ENCODE peak calls at places on chromosomes 6 and 20, in seven cellular contexts. Y is ureter; F is activated CD4-positive, CD25-positive, alpha-beta regulatory T cell; L is hepatocyte; W is activated CD4-positive, alpha-beta T cell treated with anti-CD3 and anti-CD28 coated beads for 1 hour; I is stimulated activated naive B cell treated with anti-CD40 and anti-IgM and Interleukin-4, amounts not matched to agents 10 μg/mL and 1 μg/mL and 100 μg/mL, for 72 hours; D is NCI-H187. C is an unnamed sample.

GRCh38 chr6:161100072-161100471 is 108.5 kb downstream of the MAP3K4 start:
- DNase-seq in Y (no peak), F (no peak), L (peak; percentile 10), W (no peak), I (no peak), D (no peak), C (no peak)

GRCh38 chr6:9397981-9398559 is 962.7 kb upstream of the SLC35B3 start:
- DNase-seq in Y (no peak), F (no peak), L (peak; percentile 74), W (no peak), I (no peak), D (no peak), C (no peak)

GRCh38 chr20:51125774-51126173 is 102.9 kb upstream of the KCNG1 start:
- DNase-seq in Y (no peak), F (no peak), L (no peak), W (no peak), I (no peak), D (no peak), C (peak; percentile 24)

GRCh38 chr6:66226099-66226498 is 519.1 kb upstream of the EYS start:
- DNase-seq in Y (no peak), F (no peak), L (no peak), W (no peak), I (no peak), D (no peak), C (peak; percentile 32)

GRCh38 chr6:140083375-140083774 is 708.9 kb upstream of the CITED2 start:
- DNase-seq in Y (no peak), F (no peak), L (no peak), W (no peak), I (no peak), D (no peak), C (no peak)

GRCh38 chr6:108170607-108171290 is 4.9 kb downstream of the NR2E1 start:
- DNase-seq in Y (no peak), F (no peak), L (no peak), W (no peak), I (no peak), D (no peak), C (no peak)

GRCh38 chr6:109002100-109002697 is 92.4 kb downstream of the SESN1 start:
- DNase-seq in Y (no peak), F (no peak), L (peak; percentile 40), W (no peak), I (no peak), D (no peak), C (peak; percentile 48)

GRCh38 chr6:53159558-53159957 is 10.9 kb upstream of the GCM1 start:
- DNase-seq in Y (no peak), F (no peak), L (no peak), W (no peak), I (no peak), D (no peak), C (no peak)

GRCh38 chr20:44969320-44969879 is 3.1 kb downstream of the STK4 start:
- DNase-seq in Y (no peak), F (no peak), L (no peak), W (no peak), I (peak; percentile 32), D (no peak), C (no peak)

GRCh38 chr20:24100370-24101011 is 111.9 kb upstream of the GGTLC1 start:
- DNase-seq in Y (peak; percentile 49), F (no peak), L (peak; percentile 84), W (peak; percentile 38), I (no peak), D (no peak), C (peak; percentile 29)

GRCh38 chr6:37731888-37732287 is 34.2 kb upstream of the MDGA1 start:
- DNase-seq in Y (peak; percentile 52), F (no peak), L (no peak), W (peak; percentile 17), I (peak; percentile 47), D (no peak), C (no peak)

GRCh38 chr6:106564476-106564875 is 64.8 kb downstream of the RTN4IP1 start:
- DNase-seq in Y (no peak), F (no peak), L (no peak), W (no peak), I (no peak), D (no peak), C (no peak)

GRCh38 chr6:82951389-82951788 is 114.3 kb downstream of the UBE3D start:
- DNase-seq in Y (no peak), F (no peak), L (no peak), W (no peak), I (no peak), D (no peak), C (no peak)

GRCh38 chr20:19978511-19979210 is 38.5 kb upstream of the NAA20 start:
- DNase-seq in Y (no peak), F (no peak), L (no peak), W (no peak), I (no peak), D (no peak), C (no peak)

GRCh38 chr20:17857639-17858449 is 110.8 kb downstream of the SNX5 start:
- DNase-seq in Y (no peak), F (no peak), L (no peak), W (no peak), I (no peak), D (no peak), C (no peak)

GRCh38 chr6:72761767-72762166 is 139.9 kb downstream of the KCNQ5 start:
- DNase-seq in Y (no peak), F (no peak), L (no peak), W (no peak), I (no peak), D (no peak), C (no peak)

GRCh38 chr6:170445487-170445886 is 107.6 kb downstream of the PSMB1 start:
- DNase-seq in Y (no peak), F (no peak), L (no peak), W (no peak), I (no peak), D (no peak), C (no peak)

C was measured in G401.